ENCODE peak calls at places on chromosome X, in ten cellular contexts. One of them, this sample, is unnamed. For H3K4me1, the result is how much of the 10 kb centered on the place peaks cover.

GRCh38 chrX:10755477-10756334 is 135.3 kb upstream of the MID1 start:
- DNase-seq in psoas muscle: no peak
- DNase-seq in CD8-positive, alpha-beta T cell: no peak
- DNase-seq in esophagus muscularis mucosa: no peak
- DNase-seq in K562: no peak
- DNase-seq in breast epithelium: no peak
- DNase-seq in GM23338: peak
- DNase-seq in transverse colon: no peak
- DNase-seq in right lobe of liver: no peak
- DNase-seq in PC-3: no peak
- DNase-seq in this sample: no peak

GRCh38 chrX:129115104-129115503 is 408.2 kb downstream of the SMARCA1 start:
- DNase-seq in PC-3: peak
- DNase-seq in esophagus muscularis mucosa: no peak
- DNase-seq in GM23338: peak
- DNase-seq in psoas muscle: no peak
- DNase-seq in CD8-positive, alpha-beta T cell: no peak
- DNase-seq in K562: peak
- DNase-seq in right lobe of liver: no peak
- DNase-seq in breast epithelium: no peak
- DNase-seq in transverse colon: peak
- DNase-seq in this sample: peak

GRCh38 chrX:75873993-75874392 is 88.9 kb upstream of the MAGEE2 start:
- DNase-seq in GM23338: no peak
- DNase-seq in PC-3: no peak
- DNase-seq in psoas muscle: no peak
- DNase-seq in CD8-positive, alpha-beta T cell: no peak
- DNase-seq in breast epithelium: no peak
- DNase-seq in esophagus muscularis mucosa: no peak
- DNase-seq in transverse colon: no peak
- DNase-seq in K562: no peak
- DNase-seq in right lobe of liver: no peak
- DNase-seq in this sample: no peak

GRCh38 chrX:124211312-124211942 is 121.0 kb upstream of the TEX13D start:
- DNase-seq in right lobe of liver: no peak
- DNase-seq in PC-3: peak
- DNase-seq in breast epithelium: no peak
- DNase-seq in CD8-positive, alpha-beta T cell: no peak
- DNase-seq in GM23338: peak
- DNase-seq in transverse colon: no peak
- DNase-seq in psoas muscle: no peak
- DNase-seq in K562: peak
- DNase-seq in esophagus muscularis mucosa: no peak
- DNase-seq in this sample: peak

GRCh38 chrX:153669174-153669890 is 4.3 kb downstream of the PNCK start:
- DNase-seq in esophagus muscularis mucosa: no peak
- DNase-seq in GM23338: no peak
- DNase-seq in K562: peak
- DNase-seq in transverse colon: no peak
- DNase-seq in PC-3: peak
- DNase-seq in psoas muscle: no peak
- DNase-seq in breast epithelium: peak
- DNase-seq in right lobe of liver: peak
- DNase-seq in CD8-positive, alpha-beta T cell: peak
- DNase-seq in this sample: peak

GRCh38 chrX:38578152-38578551 is 16.8 kb downstream of the TSPAN7 start:
- DNase-seq in GM23338: no peak
- DNase-seq in transverse colon: peak
- DNase-seq in esophagus muscularis mucosa: no peak
- DNase-seq in psoas muscle: no peak
- DNase-seq in K562: no peak
- DNase-seq in breast epithelium: no peak
- DNase-seq in right lobe of liver: no peak
- DNase-seq in CD8-positive, alpha-beta T cell: no peak
- DNase-seq in PC-3: no peak
- DNase-seq in this sample: no peak

GRCh38 chrX:21989415-21989814 is 42.7 kb upstream of the PHEX start:
- DNase-seq in K562: no peak
- DNase-seq in GM23338: no peak
- DNase-seq in breast epithelium: no peak
- DNase-seq in esophagus muscularis mucosa: no peak
- DNase-seq in right lobe of liver: no peak
- DNase-seq in PC-3: no peak
- DNase-seq in psoas muscle: no peak
- DNase-seq in transverse colon: no peak
- DNase-seq in CD8-positive, alpha-beta T cell: no peak
- DNase-seq in this sample: no peak

GRCh38 chrX:11765449-11765848 is 7.4 kb downstream of the MSL3 start:
- DNase-seq in K562: no peak
- DNase-seq in right lobe of liver: no peak
- DNase-seq in CD8-positive, alpha-beta T cell: no peak
- DNase-seq in PC-3: no peak
- DNase-seq in transverse colon: no peak
- DNase-seq in breast epithelium: no peak
- DNase-seq in esophagus muscularis mucosa: no peak
- DNase-seq in psoas muscle: no peak
- DNase-seq in GM23338: no peak
- DNase-seq in this sample: no peak

GRCh38 chrX:115968436-115969252 is 201.9 kb upstream of the AGTR2 start:
- DNase-seq in CD8-positive, alpha-beta T cell: no peak
- DNase-seq in GM23338: peak
- DNase-seq in PC-3: no peak
- DNase-seq in K562: no peak
- DNase-seq in breast epithelium: no peak
- DNase-seq in right lobe of liver: peak
- DNase-seq in psoas muscle: peak
- DNase-seq in transverse colon: peak
- DNase-seq in esophagus muscularis mucosa: no peak
- DNase-seq in this sample: no peak

GRCh38 chrX:107542500-107542899 is 85.8 kb upstream of the PRPS1 start:
- DNase-seq in CD8-positive, alpha-beta T cell: no peak
- DNase-seq in psoas muscle: no peak
- DNase-seq in esophagus muscularis mucosa: no peak
- DNase-seq in right lobe of liver: no peak
- DNase-seq in PC-3: peak
- DNase-seq in GM23338: peak
- DNase-seq in breast epithelium: no peak
- DNase-seq in transverse colon: no peak
- DNase-seq in K562: no peak
- DNase-seq in this sample: no peak

GRCh38 chrX:40543661-40544328 is 37.0 kb upstream of the ATP6AP2 start:
- DNase-seq in breast epithelium: no peak
- DNase-seq in esophagus muscularis mucosa: no peak
- DNase-seq in CD8-positive, alpha-beta T cell: no peak
- DNase-seq in PC-3: peak
- DNase-seq in K562: peak
- DNase-seq in transverse colon: no peak
- DNase-seq in GM23338: peak
- DNase-seq in right lobe of liver: no peak
- DNase-seq in psoas muscle: no peak
- DNase-seq in this sample: peak

GRCh38 chrX:52558140-52558539 is 41.3 kb upstream of the XAGE1B start:
- DNase-seq in right lobe of liver: no peak
- DNase-seq in breast epithelium: no peak
- DNase-seq in K562: no peak
- DNase-seq in esophagus muscularis mucosa: no peak
- DNase-seq in CD8-positive, alpha-beta T cell: no peak
- DNase-seq in psoas muscle: no peak
- DNase-seq in PC-3: no peak
- DNase-seq in GM23338: no peak
- DNase-seq in transverse colon: no peak
- DNase-seq in this sample: no peak

GRCh38 chrX:120672389-120672788 is 42.5 kb upstream of the C1GALT1C1 start:
- DNase-seq in CD8-positive, alpha-beta T cell: no peak
- DNase-seq in PC-3: peak
- DNase-seq in esophagus muscularis mucosa: no peak
- DNase-seq in right lobe of liver: no peak
- DNase-seq in psoas muscle: peak
- DNase-seq in GM23338: no peak
- DNase-seq in K562: no peak
- DNase-seq in breast epithelium: no peak
- DNase-seq in transverse colon: no peak
- DNase-seq in this sample: no peak

GRCh38 chrX:120668357-120668756 is 38.5 kb upstream of the C1GALT1C1 start:
- DNase-seq in psoas muscle: no peak
- DNase-seq in PC-3: no peak
- DNase-seq in esophagus muscularis mucosa: no peak
- DNase-seq in right lobe of liver: no peak
- DNase-seq in breast epithelium: no peak
- DNase-seq in transverse colon: no peak
- DNase-seq in K562: no peak
- DNase-seq in CD8-positive, alpha-beta T cell: no peak
- DNase-seq in GM23338: no peak
- DNase-seq in this sample: no peak

GRCh38 chrX:120671963-120672362 is 42.1 kb upstream of the C1GALT1C1 start:
- DNase-seq in PC-3: no peak
- DNase-seq in GM23338: no peak
- DNase-seq in breast epithelium: no peak
- DNase-seq in right lobe of liver: no peak
- DNase-seq in psoas muscle: no peak
- DNase-seq in transverse colon: no peak
- DNase-seq in CD8-positive, alpha-beta T cell: no peak
- DNase-seq in K562: no peak
- DNase-seq in esophagus muscularis mucosa: no peak
- DNase-seq in this sample: no peak

GRCh38 chrX:120677017-120677652 is 47.3 kb upstream of the C1GALT1C1 start:
- DNase-seq in esophagus muscularis mucosa: no peak
- DNase-seq in CD8-positive, alpha-beta T cell: no peak
- DNase-seq in breast epithelium: no peak
- DNase-seq in PC-3: no peak
- DNase-seq in right lobe of liver: no peak
- DNase-seq in transverse colon: no peak
- DNase-seq in psoas muscle: no peak
- DNase-seq in GM23338: no peak
- DNase-seq in K562: no peak
- DNase-seq in this sample: no peak

GRCh38 chrX:120672841-120673530 is 43.1 kb upstream of the C1GALT1C1 start:
- DNase-seq in CD8-positive, alpha-beta T cell: no peak
- DNase-seq in breast epithelium: no peak
- DNase-seq in PC-3: no peak
- DNase-seq in right lobe of liver: no peak
- DNase-seq in GM23338: no peak
- DNase-seq in K562: no peak
- DNase-seq in psoas muscle: no peak
- DNase-seq in transverse colon: no peak
- DNase-seq in esophagus muscularis mucosa: no peak
- DNase-seq in this sample: no peak
- H3K27ac ChIP-seq in CD8-positive, alpha-beta T cell: no peak
- H3K27ac ChIP-seq in breast epithelium: peak
- H3K27ac ChIP-seq in PC-3: peak
- H3K27ac ChIP-seq in right lobe of liver: no peak
- H3K27ac ChIP-seq in GM23338: no peak
- H3K27ac ChIP-seq in K562: no peak
- H3K27ac ChIP-seq in psoas muscle: no peak
- H3K27ac ChIP-seq in transverse colon: no peak
- H3K27ac ChIP-seq in esophagus muscularis mucosa: no peak
- H3K27ac ChIP-seq in this sample: no peak

GRCh38 chrX:7111518-7111917 is 36.0 kb upstream of the STS start:
- DNase-seq in right lobe of liver: no peak
- DNase-seq in esophagus muscularis mucosa: no peak
- DNase-seq in transverse colon: no peak
- DNase-seq in breast epithelium: no peak
- DNase-seq in CD8-positive, alpha-beta T cell: no peak
- DNase-seq in GM23338: no peak
- DNase-seq in psoas muscle: no peak
- DNase-seq in K562: no peak
- DNase-seq in PC-3: no peak
- DNase-seq in this sample: no peak
- H3K4me1 ChIP-seq in right lobe of liver: under half
- H3K4me1 ChIP-seq in esophagus muscularis mucosa: under half
- H3K4me1 ChIP-seq in transverse colon: under half
- H3K4me1 ChIP-seq in breast epithelium: under half
- H3K4me1 ChIP-seq in CD8-positive, alpha-beta T cell: under half
- H3K4me1 ChIP-seq in GM23338: under half
- H3K4me1 ChIP-seq in psoas muscle: under half
- H3K4me1 ChIP-seq in K562: under half
- H3K4me1 ChIP-seq in PC-3: under half
- H3K4me1 ChIP-seq in this sample: half or more

GRCh38 chrX:149825424-149825823 is 43.7 kb downstream of the MAGEA9 start:
- DNase-seq in esophagus muscularis mucosa: no peak
- DNase-seq in right lobe of liver: no peak
- DNase-seq in transverse colon: peak
- DNase-seq in GM23338: peak
- DNase-seq in breast epithelium: no peak
- DNase-seq in psoas muscle: no peak
- DNase-seq in K562: no peak
- DNase-seq in CD8-positive, alpha-beta T cell: peak
- DNase-seq in PC-3: peak
- DNase-seq in this sample: peak
- TF ChIP-seq CTCF in esophagus muscularis mucosa: no peak
- TF ChIP-seq CTCF in right lobe of liver: no peak
- TF ChIP-seq CTCF in transverse colon: no peak
- TF ChIP-seq CTCF in GM23338: peak
- TF ChIP-seq CTCF in breast epithelium: no peak
- TF ChIP-seq CTCF in psoas muscle: no peak
- TF ChIP-seq CTCF in K562: peak
- TF ChIP-seq CTCF in CD8-positive, alpha-beta T cell: peak
- TF ChIP-seq CTCF in PC-3: peak
- TF ChIP-seq CTCF in this sample: peak

GRCh38 chrX:63746278-63746677 is 38.7 kb downstream of the ARHGEF9 start:
- DNase-seq in K562: no peak
- DNase-seq in esophagus muscularis mucosa: no peak
- DNase-seq in right lobe of liver: no peak
- DNase-seq in CD8-positive, alpha-beta T cell: peak
- DNase-seq in GM23338: no peak
- DNase-seq in transverse colon: no peak
- DNase-seq in breast epithelium: no peak
- DNase-seq in psoas muscle: no peak
- DNase-seq in PC-3: no peak
- DNase-seq in this sample: peak

GRCh38 chrX:63744850-63745249 is 40.2 kb downstream of the ARHGEF9 start:
- DNase-seq in CD8-positive, alpha-beta T cell: no peak
- DNase-seq in esophagus muscularis mucosa: no peak
- DNase-seq in GM23338: no peak
- DNase-seq in transverse colon: no peak
- DNase-seq in breast epithelium: no peak
- DNase-seq in psoas muscle: no peak
- DNase-seq in PC-3: no peak
- DNase-seq in K562: no peak
- DNase-seq in right lobe of liver: no peak
- DNase-seq in this sample: no peak

GRCh38 chrX:63747331-63747730 is 37.7 kb downstream of the ARHGEF9 start:
- DNase-seq in transverse colon: no peak
- DNase-seq in GM23338: no peak
- DNase-seq in breast epithelium: no peak
- DNase-seq in right lobe of liver: no peak
- DNase-seq in esophagus muscularis mucosa: no peak
- DNase-seq in K562: no peak
- DNase-seq in psoas muscle: no peak
- DNase-seq in CD8-positive, alpha-beta T cell: no peak
- DNase-seq in PC-3: no peak
- DNase-seq in this sample: no peak

GRCh38 chrX:63743596-63743995 is 41.4 kb downstream of the ARHGEF9 start:
- DNase-seq in K562: no peak
- DNase-seq in psoas muscle: no peak
- DNase-seq in esophagus muscularis mucosa: no peak
- DNase-seq in transverse colon: no peak
- DNase-seq in PC-3: no peak
- DNase-seq in CD8-positive, alpha-beta T cell: no peak
- DNase-seq in breast epithelium: no peak
- DNase-seq in right lobe of liver: no peak
- DNase-seq in GM23338: no peak
- DNase-seq in this sample: no peak

GRCh38 chrX:63746715-63747114 is 38.3 kb downstream of the ARHGEF9 start:
- DNase-seq in breast epithelium: no peak
- DNase-seq in GM23338: no peak
- DNase-seq in PC-3: no peak
- DNase-seq in esophagus muscularis mucosa: no peak
- DNase-seq in CD8-positive, alpha-beta T cell: no peak
- DNase-seq in right lobe of liver: no peak
- DNase-seq in K562: no peak
- DNase-seq in transverse colon: no peak
- DNase-seq in psoas muscle: no peak
- DNase-seq in this sample: peak
- H3K27ac ChIP-seq in breast epithelium: no peak
- H3K27ac ChIP-seq in GM23338: no peak
- H3K27ac ChIP-seq in PC-3: no peak
- H3K27ac ChIP-seq in esophagus muscularis mucosa: no peak
- H3K27ac ChIP-seq in CD8-positive, alpha-beta T cell: no peak
- H3K27ac ChIP-seq in right lobe of liver: no peak
- H3K27ac ChIP-seq in K562: no peak
- H3K27ac ChIP-seq in transverse colon: no peak
- H3K27ac ChIP-seq in psoas muscle: no peak
- H3K27ac ChIP-seq in this sample: no peak